ENCODE peak calls at places on chromosomes 6 and 20, in nine cellular contexts. F is tibial nerve, L is fibroblast of lung, C is psoas muscle, H is lung, K is DND-41, Q is Peyer's patch, B is suprapubic skin, I is SJSA1. V is an unnamed sample.

GRCh38 chr6:129684903-129685639 is 24.9 kb downstream of the ARHGAP18 start:
- DNase-seq in F (no peak), L (no peak), C (no peak), H (no peak), K (no peak), Q (no peak), B (no peak), I (no peak), V (no peak)

GRCh38 chr20:33789109-33789857 is 21.9 kb upstream of the CHMP4B start:
- DNase-seq in F (no peak), L (peak; percentile 86), C (peak; percentile 32), H (peak; percentile 92), K (no peak), Q (no peak), B (no peak), I (peak; percentile 88), V (no peak)

GRCh38 chr6:16440656-16441212 is 202.3 kb downstream of the GMPR start:
- DNase-seq in F (no peak), L (no peak), C (no peak), H (no peak), K (no peak), Q (no peak), B (no peak), I (no peak), V (no peak)

GRCh38 chr6:110357696-110358535 is at the start of gene METTL24:
- DNase-seq in F (no peak), L (no peak), C (peak; percentile 16), H (no peak), K (no peak), Q (no peak), B (no peak), I (no peak), V (no peak)

GRCh38 chr6:80329496-80329895 is 223.0 kb downstream of the BCKDHB start:
- DNase-seq in F (no peak), L (no peak), C (no peak), H (no peak), K (no peak), Q (no peak), B (no peak), I (no peak), V (no peak)

GRCh38 chr20:48294196-48294595 is 508.9 kb upstream of the SULF2 start:
- DNase-seq in F (no peak), L (peak; percentile 58), C (no peak), H (no peak), K (no peak), Q (no peak), B (no peak), I (peak; percentile 56), V (no peak)

GRCh38 chr6:39847216-39847615 is 55.0 kb downstream of the DAAM2 start:
- DNase-seq in F (no peak), L (no peak), C (no peak), H (no peak), K (no peak), Q (no peak), B (no peak), I (no peak), V (no peak)

GRCh38 chr6:108584323-108584722 is 23.6 kb downstream of the FOXO3 start:
- DNase-seq in F (no peak), L (no peak), C (no peak), H (no peak), K (no peak), Q (no peak), B (no peak), I (no peak), V (no peak)

GRCh38 chr6:113858067-113858604 is 991 bp downstream of the MARCKS start:
- DNase-seq in F (peak; percentile 47), L (peak; percentile 52), C (peak; percentile 38), H (no peak), K (no peak), Q (peak; percentile 57), B (no peak), I (peak; percentile 51), V (peak; percentile 46)

GRCh38 chr6:24583463-24584389 is 62.3 kb downstream of the KIAA0319 start:
- DNase-seq in F (peak; percentile 65), L (peak; percentile 48), C (peak; percentile 69), H (peak; percentile 79), K (peak; percentile 69), Q (peak; percentile 69), B (no peak), I (peak; percentile 51), V (peak; percentile 72)
- H3K27ac ChIP-seq in F (no peak overlapping the region), L (no peak overlapping the region), C (no peak overlapping the region), H (peak overlapping the region; percentile 39), K (no peak overlapping the region), Q (no peak overlapping the region), B (no peak overlapping the region), I (no peak overlapping the region), V (no peak overlapping the region)

GRCh38 chr20:23145281-23145700 is 59.2 kb upstream of the CD93 start:
- DNase-seq in F (no peak), L (peak; percentile 91), C (peak; percentile 72), H (no peak), K (no peak), Q (no peak), B (peak; percentile 79), I (peak; percentile 56), V (no peak)
- H3K4me1 ChIP-seq in F (no peaks in the 10 kb centered on the region), L (peaks cover 31% of the 10 kb centered on the region), C (peaks cover 84% of the 10 kb centered on the region), H (peaks cover 19% of the 10 kb centered on the region), K (peaks cover 80% of the 10 kb centered on the region), Q (peaks cover 3% of the 10 kb centered on the region), B (peaks cover 81% of the 10 kb centered on the region), I (peaks cover 70% of the 10 kb centered on the region), V (no peaks in the 10 kb centered on the region)

DNA sequence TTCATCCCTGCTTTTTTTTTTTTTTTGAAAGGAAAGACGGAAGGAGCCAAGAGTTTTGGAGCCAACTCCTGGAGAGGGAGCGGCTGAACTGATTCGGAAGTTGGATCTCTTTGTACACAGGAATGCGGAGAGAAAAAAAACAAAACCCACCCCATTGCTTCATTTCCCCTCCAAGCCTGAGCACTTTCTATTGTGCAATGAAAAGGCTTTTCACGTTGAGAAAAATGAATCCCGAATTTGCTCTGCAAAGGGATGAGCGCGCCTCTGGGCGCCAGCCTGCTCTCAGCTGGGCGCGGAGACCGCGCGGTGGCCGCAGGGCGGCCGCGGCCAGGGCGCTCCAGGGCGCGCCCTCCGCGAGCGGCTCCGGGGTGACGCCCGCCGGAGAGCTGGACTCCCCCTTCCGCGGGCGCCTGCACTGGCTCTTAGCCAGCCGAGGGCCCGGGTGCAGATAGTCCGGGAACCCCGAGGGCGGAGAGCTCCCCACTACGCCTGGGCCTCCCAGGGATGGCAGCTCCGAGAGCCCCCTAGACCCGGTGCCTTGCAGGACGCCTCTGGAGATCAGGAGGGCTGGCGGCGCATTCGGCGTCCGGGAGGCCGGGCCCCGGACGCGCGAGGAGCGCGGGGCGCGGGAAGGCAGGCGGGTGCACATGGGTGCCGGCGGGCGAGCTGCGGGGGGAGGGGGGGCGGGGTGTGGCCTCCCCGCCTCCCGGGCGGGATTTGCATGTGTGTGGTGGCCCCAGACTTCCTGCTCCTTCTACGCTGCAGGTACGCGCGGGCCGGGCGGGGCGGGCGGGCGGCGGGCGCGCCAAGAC is at the start of gene ITPR3:
- DNase-seq in F (no peak), L (peak; percentile 71), C (peak; percentile 68), H (peak; percentile 63), K (peak; percentile 81), Q (peak; percentile 82), B (no peak), I (no peak), V (peak; percentile 87)
- H3K27ac ChIP-seq in F (peak within 1 kb of the TSS; percentile 97), L (peak within 1 kb of the TSS; percentile 46), C (peak within 1 kb of the TSS; percentile 60), H (peak within 1 kb of the TSS; percentile 90), K (peak within 1 kb of the TSS; percentile 86), Q (peak within 1 kb of the TSS; percentile 97), B (peak within 1 kb of the TSS; percentile 96), I (peak within 1 kb of the TSS; percentile 36), V (peak within 1 kb of the TSS; percentile 61)

GRCh38 chr20:43959079-43959919 is 44.6 kb downstream of the TOX2 start:
- DNase-seq in F (no peak), L (peak; percentile 57), C (no peak), H (no peak), K (peak; percentile 63), Q (no peak), B (no peak), I (no peak), V (no peak)
- H3K4me1 ChIP-seq in F (no peaks in the 10 kb centered on the region), L (peaks cover 35% of the 10 kb centered on the region), C (no peaks in the 10 kb centered on the region), H (peaks cover 33% of the 10 kb centered on the region), K (peaks cover 51% of the 10 kb centered on the region), Q (no peaks in the 10 kb centered on the region), B (peaks cover 38% of the 10 kb centered on the region), I (peaks cover 59% of the 10 kb centered on the region), V (peaks cover 64% of the 10 kb centered on the region)

DNA sequence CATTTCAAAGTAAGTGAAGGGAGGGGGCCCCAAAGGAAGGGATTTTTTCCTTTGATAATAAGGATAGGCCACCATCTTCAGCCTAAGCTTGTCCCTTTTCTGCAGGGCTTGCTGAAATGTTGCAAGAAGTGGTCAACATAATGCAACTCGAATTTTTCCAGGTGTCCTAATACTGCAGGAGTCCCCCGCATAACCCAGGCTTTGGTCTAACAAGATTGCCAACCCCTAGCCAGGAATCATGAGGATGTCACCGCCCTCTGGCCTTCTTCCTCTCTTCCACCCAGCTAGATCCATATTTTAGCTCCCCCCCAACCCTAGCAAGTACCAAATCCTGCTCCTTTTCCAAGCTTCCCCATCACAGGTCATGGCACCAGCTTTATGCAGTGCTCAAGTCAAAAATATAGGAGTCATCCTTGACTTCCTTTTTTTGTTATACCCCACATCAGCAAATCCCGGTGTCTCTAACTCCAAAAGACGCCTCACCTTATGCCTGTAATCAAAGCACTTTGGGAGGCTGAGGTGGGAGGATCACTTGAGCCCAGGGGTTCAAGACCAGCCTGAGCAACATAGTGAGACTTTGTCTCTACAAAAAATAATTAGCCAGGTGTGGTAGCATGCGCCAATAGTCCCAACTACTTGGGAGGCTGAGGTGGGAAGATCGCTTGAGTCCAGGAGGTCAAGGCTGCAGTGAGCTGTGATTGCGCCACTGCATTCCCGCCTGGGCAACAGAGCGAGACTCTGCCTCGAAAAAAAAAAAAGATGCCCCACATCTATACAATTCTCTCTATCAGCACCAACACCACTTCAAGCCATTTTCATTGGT is 9.1 kb upstream of the PLTP start:
- DNase-seq in F (no peak), L (no peak), C (no peak), H (no peak), K (no peak), Q (no peak), B (no peak), I (no peak), V (no peak)
- H3K27ac ChIP-seq in F (peak overlapping the region; percentile 53), L (no peak overlapping the region), C (peak overlapping the region; percentile 67), H (no peak overlapping the region), K (no peak overlapping the region), Q (no peak overlapping the region), B (no peak overlapping the region), I (no peak overlapping the region), V (no peak overlapping the region)

GRCh38 chr6:161128680-161129196 is 137.2 kb downstream of the MAP3K4 start:
- DNase-seq in F (no peak), L (peak; percentile 77), C (no peak), H (no peak), K (no peak), Q (no peak), B (no peak), I (no peak), V (no peak)
- H3K4me1 ChIP-seq in F (no peaks in the 10 kb centered on the region), L (no peaks in the 10 kb centered on the region), C (no peaks in the 10 kb centered on the region), H (peaks cover 2% of the 10 kb centered on the region), K (no peaks in the 10 kb centered on the region), Q (no peaks in the 10 kb centered on the region), B (no peaks in the 10 kb centered on the region), I (peaks cover 8% of the 10 kb centered on the region), V (no peaks in the 10 kb centered on the region)

V was measured in MM.1S.